ENCODE peak calls at places on chromosomes 7 and 10, in six cellular contexts. I is CD8-positive, alpha-beta T cell; A is MCF 10A; R is NB4; B is tibial nerve; K is GM12864. Y is an unnamed sample.

GRCh38 chr10:69810998-69811397 is 9.3 kb downstream of the COL13A1 start:
- DNase-seq in I (no peak), A (no peak), R (no peak), B (no peak), K (no peak), Y (no peak)

GRCh38 chr7:537911-538634 is 18.4 kb upstream of the PDGFA start:
- DNase-seq in I (no peak), A (peak; percentile 91), R (no peak), B (no peak), K (no peak), Y (no peak)

GRCh38 chr7:33854951-33855350 is 50.4 kb upstream of the BMPER start:
- DNase-seq in I (no peak), A (no peak), R (peak; percentile 11), B (no peak), K (no peak), Y (no peak)

GRCh38 chr7:89584896-89585295 is 569.4 kb upstream of the STEAP1 start:
- DNase-seq in I (no peak), A (no peak), R (no peak), B (no peak), K (no peak), Y (no peak)

GRCh38 chr10:69668722-69669121 is 38.7 kb downstream of the FAM241B start:
- DNase-seq in I (no peak), A (no peak), R (peak; percentile 15), B (no peak), K (no peak), Y (no peak)

GRCh38 chr7:137443616-137444015 is 100.1 kb upstream of the PTN start:
- DNase-seq in I (no peak), A (peak; percentile 41), R (no peak), B (no peak), K (no peak), Y (no peak)

GRCh38 chr7:142603870-142604448 is 145.3 kb upstream of the PRSS1 start:
- DNase-seq in I (peak; percentile 20), A (peak; percentile 71), R (peak; percentile 75), B (peak; percentile 69), K (peak; percentile 5), Y (peak; percentile 59)

GRCh38 chr7:70881470-70881869 is 250.5 kb upstream of the GALNT17 start:
- DNase-seq in I (no peak), A (no peak), R (no peak), B (no peak), K (no peak), Y (no peak)

GRCh38 chr7:16592395-16592794 is 53.2 kb downstream of the ANKMY2 start:
- DNase-seq in I (no peak), A (no peak), R (no peak), B (no peak), K (no peak), Y (no peak)

GRCh38 chr10:15627617-15628196 is 92.0 kb downstream of the ITGA8 start:
- DNase-seq in I (no peak), A (peak; percentile 2), R (no peak), B (no peak), K (no peak), Y (no peak)

GRCh38 chr10:78937800-78938694 is 130.7 kb upstream of the ZMIZ1 start:
- DNase-seq in I (no peak), A (no peak), R (peak; percentile 65), B (no peak), K (no peak), Y (peak; percentile 46)
- TF ChIP-seq CTCF in I (no peak), A (no peak), R (peak; percentile 61), B (no peak), K (peak; percentile 21), Y (peak; percentile 29)

GRCh38 chr10:7585228-7585627 is 81.5 kb downstream of the ITIH5 start:
- DNase-seq in I (no peak), A (no peak), R (no peak), B (no peak), K (no peak), Y (no peak)
- TF ChIP-seq CTCF in I (no peak), A (no peak), R (no peak), B (no peak), K (no peak), Y (no peak)

DNA sequence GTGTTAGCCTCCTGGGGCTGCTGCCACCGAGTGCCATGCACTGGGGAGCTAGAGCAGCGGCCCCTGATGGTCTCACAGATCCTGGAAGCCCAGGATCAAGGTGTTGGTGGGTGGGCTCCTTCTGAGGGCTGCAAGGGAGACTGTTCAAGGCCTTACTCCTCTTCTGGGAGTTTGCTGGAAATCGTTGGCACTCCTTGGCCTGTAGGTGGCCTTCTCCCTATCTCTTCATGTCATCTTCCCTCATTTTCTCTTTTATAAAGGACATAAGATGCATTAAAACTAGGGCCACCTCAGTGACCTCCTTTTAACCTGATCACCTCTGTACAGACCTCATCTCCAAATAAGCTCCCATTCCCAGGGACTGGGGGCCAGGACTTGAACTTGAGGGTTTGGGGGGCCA is 27.0 kb upstream of the ZNF862 start:
- DNase-seq in I (no peak), A (peak; percentile 18), R (peak; percentile 38), B (no peak), K (no peak), Y (no peak)
- TF ChIP-seq CTCF in I (no peak), A (peak; percentile 23), R (peak; percentile 68), B (no peak), K (peak; percentile 46), Y (peak; percentile 30)

GRCh38 chr7:140397784-140398750 is at the start of gene SLC37A3:
- DNase-seq in I (peak; percentile 79), A (peak; percentile 85), R (peak; percentile 69), B (peak; percentile 81), K (no peak), Y (peak; percentile 95)
- TF ChIP-seq CTCF in I (peak; percentile 25), A (no peak), R (no peak), B (peak; percentile 60), K (peak; percentile 14), Y (no peak)

DNA sequence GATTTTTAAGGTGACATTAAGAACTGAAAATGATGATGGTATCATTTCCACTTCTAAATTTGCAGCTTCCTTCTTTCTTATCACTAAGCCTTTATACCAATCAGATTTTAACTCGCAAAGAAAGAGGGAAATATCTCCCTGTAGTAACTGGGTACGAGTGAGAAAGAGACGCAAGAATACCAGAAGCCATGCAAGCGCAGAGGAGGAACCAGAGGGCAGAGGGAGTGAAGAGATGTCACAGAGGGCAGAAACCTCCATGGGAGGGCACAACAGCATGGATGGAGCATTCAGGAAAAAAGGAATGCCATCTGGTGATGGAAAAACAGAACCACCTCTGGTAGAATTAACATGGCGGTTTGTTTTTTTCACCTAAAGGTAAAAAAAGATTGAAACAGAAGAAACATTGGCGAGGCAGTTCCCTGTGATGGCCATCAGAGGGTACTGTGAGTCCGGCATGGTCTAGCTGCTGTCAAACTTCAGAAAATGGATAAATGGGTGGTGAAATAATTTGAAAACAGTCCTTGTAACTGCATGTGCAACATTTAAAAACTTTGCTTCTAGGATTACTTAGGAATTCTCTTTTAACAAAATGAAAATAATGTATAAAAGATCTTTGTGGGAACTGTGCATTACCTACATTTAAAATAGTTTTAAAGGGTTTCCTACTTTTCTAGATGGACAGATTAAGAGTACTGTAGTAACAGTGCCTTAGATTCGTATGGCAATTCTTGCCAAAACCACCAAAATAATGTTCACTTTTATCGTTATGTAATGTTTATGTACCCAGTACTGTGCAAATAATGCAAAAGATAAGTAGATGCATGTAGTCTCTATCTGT is 91.8 kb downstream of the ARHGAP12 start:
- DNase-seq in I (no peak), A (peak; percentile 52), R (peak; percentile 34), B (no peak), K (peak; percentile 16), Y (peak; percentile 19)
- TF ChIP-seq CTCF in I (peak; percentile 21), A (peak; percentile 70), R (peak; percentile 54), B (peak; percentile 41), K (peak; percentile 89), Y (peak; percentile 60)